ENCODE peak calls at places on chromosomes 1 and 21, in five cellular contexts. A is A172, W is HEK293T, E is GM12878, Q is NCI-H1436. I is an unnamed sample.

GRCh38 chr1:50603274-50604271 is 180.3 kb upstream of the DMRTA2 start:
- DNase-seq in W (no peak), Q (no peak), A (peak), E (no peak), I (no peak)

GRCh38 chr1:102120910-102121309 is 124.2 kb upstream of the OLFM3 start:
- DNase-seq in E (no peak), W (no peak), A (no peak), Q (no peak), I (no peak)

GRCh38 chr1:161791889-161792655 is 26.0 kb downstream of the ATF6 start:
- DNase-seq in E (no peak), Q (no peak), W (no peak), A (no peak), I (no peak)

GRCh38 chr1:68442822-68443556 is 6.8 kb downstream of the RPE65 start:
- DNase-seq in E (no peak), Q (peak), W (peak), A (peak), I (peak)

GRCh38 chr1:59903136-59903754 is 23.3 kb downstream of the CYP2J2 start:
- DNase-seq in W (peak), A (peak), E (no peak), Q (no peak), I (peak)

GRCh38 chr21:32135401-32136363 is 143.2 kb downstream of the MIS18A start:
- DNase-seq in E (peak), A (peak), W (no peak), Q (no peak), I (no peak)

GRCh38 chr1:246309247-246309884 is 197.7 kb downstream of the SMYD3 start:
- DNase-seq in Q (no peak), A (no peak), W (no peak), E (no peak), I (no peak)

GRCh38 chr1:58446368-58446767 is 100.2 kb downstream of the OMA1 start:
- DNase-seq in W (no peak), Q (no peak), A (no peak), E (no peak), I (no peak)

GRCh38 chr1:2103266-2103900 is 53.2 kb downstream of the PRKCZ start:
- DNase-seq in Q (no peak), A (no peak), E (no peak), W (no peak), I (no peak)

GRCh38 chr1:84603223-84603622 is 29.0 kb upstream of the CTBS start:
- DNase-seq in E (no peak), Q (no peak), W (no peak), A (peak), I (no peak)

GRCh38 chr1:63668298-63668697 is 75.1 kb downstream of the PGM1 start:
- DNase-seq in A (peak), Q (no peak), W (no peak), E (no peak), I (no peak)

GRCh38 chr1:155015527-155016230 is 13.1 kb downstream of the ZBTB7B start:
- DNase-seq in W (no peak), A (no peak), Q (no peak), E (no peak), I (no peak)

GRCh38 chr1:85048296-85049064 is at the start of gene MCOLN3:
- DNase-seq in Q (peak), W (peak), A (peak), E (no peak), I (peak)

GRCh38 chr1:46102769-46103476 is 29.5 kb downstream of the PIK3R3 start:
- DNase-seq in A (no peak), W (no peak), Q (no peak), E (no peak), I (no peak)